ENCODE peak calls at places on chromosome 19, in eight cellular contexts. S, Y, E, V, P, W, B and Q are unnamed samples.

GRCh38 chr19:40009674-40010073 is 12.8 kb downstream of the ZNF546 start:
- DNase-seq in S (no peak), Y (no peak), E (no peak), V (no peak), P (no peak), W (no peak), B (no peak), Q (no peak)

GRCh38 chr19:28898279-28898678 is 314.7 kb downstream of the UQCRFS1 start:
- DNase-seq in S (no peak), Y (peak), E (no peak), V (no peak), P (no peak), W (no peak), B (no peak), Q (no peak)

GRCh38 chr19:50820549-50821247 is 2.9 kb downstream of the KLK1 start:
- DNase-seq in S (peak), Y (peak), E (no peak), V (no peak), P (peak), W (no peak), B (no peak), Q (no peak)

GRCh38 chr19:5321851-5322681 is 18.5 kb downstream of the PTPRS start:
- DNase-seq in S (peak), Y (peak), E (no peak), V (no peak), P (peak), W (no peak), B (no peak), Q (no peak)

GRCh38 chr19:50333235-50333736 is 4.1 kb upstream of the KCNC3 start:
- DNase-seq in S (peak), Y (peak), E (peak), V (peak), P (peak), W (peak), B (peak), Q (peak)

GRCh38 chr19:44607049-44607448 is 6.3 kb upstream of the IGSF23 start:
- DNase-seq in S (no peak), Y (no peak), E (no peak), V (no peak), P (no peak), W (no peak), B (no peak), Q (no peak)

GRCh38 chr19:38781058-38781457 is 7.7 kb upstream of the LGALS7 start:
- DNase-seq in S (no peak), Y (no peak), E (no peak), V (no peak), P (no peak), W (no peak), B (no peak), Q (no peak)

GRCh38 chr19:14814982-14815381 is 20.0 kb downstream of the OR7A5 start:
- DNase-seq in S (no peak), Y (no peak), E (no peak), V (no peak), P (no peak), W (no peak), B (no peak), Q (no peak)

GRCh38 chr19:55368701-55369563 is 1.3 kb downstream of the IL11 start:
- DNase-seq in S (no peak), Y (no peak), E (no peak), V (no peak), P (peak), W (no peak), B (no peak), Q (peak)

GRCh38 chr19:52214241-52214640 is 24.4 kb downstream of the PPP2R1A start:
- DNase-seq in S (no peak), Y (no peak), E (no peak), V (no peak), P (no peak), W (no peak), B (no peak), Q (no peak)

GRCh38 chr19:56321981-56322558 is 7.4 kb upstream of the ZSCAN5A start:
- DNase-seq in S (no peak), Y (no peak), E (no peak), V (no peak), P (no peak), W (no peak), B (no peak), Q (no peak)

GRCh38 chr19:40322271-40322610 is 26.0 kb downstream of the C19orf47 start:
- DNase-seq in S (no peak), Y (no peak), E (no peak), V (no peak), P (no peak), W (no peak), B (no peak), Q (no peak)

GRCh38 chr19:16074488-16075365 is 1.6 kb upstream of the TPM4 start:
- DNase-seq in S (peak), Y (peak), E (peak), V (no peak), P (no peak), W (no peak), B (no peak), Q (no peak)
- TF ChIP-seq POLR2AphosphoS5 in S (no peak), Y (no peak), E (no peak), V (no peak), P (no peak), W (no peak), B (no peak), Q (no peak)

GRCh38 chr19:18254546-18255500 is 19.4 kb downstream of the IQCN start:
- DNase-seq in S (peak), Y (no peak), E (no peak), V (no peak), P (peak), W (peak), B (no peak), Q (peak)
- H3K4me3 ChIP-seq in S (no peak), Y (no peak), E (no peak), V (no peak), P (peak), W (no peak), B (no peak), Q (no peak)

DNA sequence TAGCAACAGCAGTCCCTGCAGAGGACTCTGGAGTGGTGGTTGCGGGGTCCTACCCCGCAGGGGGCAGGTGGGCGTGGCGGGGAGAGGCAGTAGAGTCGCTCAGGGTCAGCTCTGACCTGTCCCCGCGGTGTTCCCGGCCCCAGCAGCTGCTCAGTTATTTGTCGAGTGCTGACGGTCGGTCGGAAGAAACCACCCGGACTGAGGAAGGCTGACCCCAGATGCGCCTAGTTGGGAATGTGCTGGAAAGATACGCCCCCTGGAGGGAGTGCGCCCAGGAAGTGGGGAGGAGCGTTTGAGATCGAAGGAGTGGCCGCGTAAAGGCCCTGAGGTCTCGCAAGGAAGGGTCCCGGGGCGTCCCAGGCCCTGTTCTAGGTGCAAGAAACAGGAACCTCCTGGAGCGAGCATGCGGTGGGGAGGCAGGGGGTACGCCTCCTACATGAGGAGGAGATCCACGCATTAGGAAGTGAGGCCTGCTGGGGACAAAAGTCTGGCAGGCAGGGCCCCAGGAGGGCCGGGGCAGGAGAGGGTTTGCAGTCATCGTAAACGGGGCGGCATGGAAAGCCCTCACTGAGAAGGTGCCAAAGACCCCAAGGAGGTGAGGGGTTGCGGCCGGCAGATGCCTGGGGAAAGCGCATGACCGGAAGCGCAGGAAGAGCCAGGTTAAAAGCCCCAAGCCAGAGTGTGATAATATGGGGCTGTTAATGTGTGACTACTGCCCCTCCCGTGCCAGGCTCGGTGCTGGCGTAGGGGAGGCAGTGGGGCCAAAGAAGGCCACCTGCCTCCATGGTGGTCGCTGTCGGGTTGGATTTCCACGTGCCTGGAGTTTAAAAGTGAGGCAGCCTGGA is 9.1 kb downstream of the CCDC8 start:
- DNase-seq in S (peak), Y (peak), E (peak), V (peak), P (peak), W (peak), B (no peak), Q (peak)
- TF ChIP-seq POLR2AphosphoS5 in S (peak), Y (no peak), E (no peak), V (peak), P (no peak), W (no peak), B (no peak), Q (no peak)

DNA sequence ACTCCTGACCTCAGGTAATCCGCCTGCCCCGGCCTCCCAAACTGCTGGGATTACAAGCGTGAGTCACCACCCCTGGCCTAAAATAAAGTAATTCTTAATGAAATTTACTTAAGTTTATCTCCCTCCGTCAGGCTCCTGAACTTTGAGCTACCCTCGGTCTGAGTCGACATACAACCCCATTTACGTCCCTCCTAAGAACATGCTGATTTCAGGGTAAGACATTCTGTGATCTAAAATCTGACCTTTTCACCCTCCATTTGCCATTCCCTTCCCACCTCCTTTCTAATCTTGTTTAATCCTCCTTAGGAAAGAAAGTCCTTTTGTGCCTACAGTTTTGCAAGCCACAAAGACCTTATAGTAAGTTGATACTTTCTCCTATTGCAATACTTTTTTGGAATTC is 143.4 kb downstream of the ZNF737 start:
- DNase-seq in S (no peak), Y (no peak), E (no peak), V (no peak), P (no peak), W (no peak), B (no peak), Q (no peak)
- H3K4me3 ChIP-seq in S (no peak), Y (no peak), E (no peak), V (no peak), P (peak), W (peak), B (no peak), Q (no peak)

GRCh38 chr19:16628183-16628983 is at the start of gene MED26:
- DNase-seq in S (peak), Y (peak), E (peak), V (peak), P (peak), W (peak), B (peak), Q (peak)

GRCh38 chr19:16627928-16628182 is 149 bp downstream of the MED26 start:
- DNase-seq in S (no peak), Y (no peak), E (no peak), V (no peak), P (no peak), W (no peak), B (no peak), Q (no peak)

GRCh38 chr19:16627194-16627927 is 643 bp downstream of the MED26 start:
- DNase-seq in S (peak), Y (no peak), E (peak), V (no peak), P (no peak), W (no peak), B (no peak), Q (no peak)

GRCh38 chr19:16631465-16631864 is 3.5 kb upstream of the MED26 start:
- DNase-seq in S (no peak), Y (no peak), E (no peak), V (no peak), P (no peak), W (no peak), B (no peak), Q (no peak)

DNA sequence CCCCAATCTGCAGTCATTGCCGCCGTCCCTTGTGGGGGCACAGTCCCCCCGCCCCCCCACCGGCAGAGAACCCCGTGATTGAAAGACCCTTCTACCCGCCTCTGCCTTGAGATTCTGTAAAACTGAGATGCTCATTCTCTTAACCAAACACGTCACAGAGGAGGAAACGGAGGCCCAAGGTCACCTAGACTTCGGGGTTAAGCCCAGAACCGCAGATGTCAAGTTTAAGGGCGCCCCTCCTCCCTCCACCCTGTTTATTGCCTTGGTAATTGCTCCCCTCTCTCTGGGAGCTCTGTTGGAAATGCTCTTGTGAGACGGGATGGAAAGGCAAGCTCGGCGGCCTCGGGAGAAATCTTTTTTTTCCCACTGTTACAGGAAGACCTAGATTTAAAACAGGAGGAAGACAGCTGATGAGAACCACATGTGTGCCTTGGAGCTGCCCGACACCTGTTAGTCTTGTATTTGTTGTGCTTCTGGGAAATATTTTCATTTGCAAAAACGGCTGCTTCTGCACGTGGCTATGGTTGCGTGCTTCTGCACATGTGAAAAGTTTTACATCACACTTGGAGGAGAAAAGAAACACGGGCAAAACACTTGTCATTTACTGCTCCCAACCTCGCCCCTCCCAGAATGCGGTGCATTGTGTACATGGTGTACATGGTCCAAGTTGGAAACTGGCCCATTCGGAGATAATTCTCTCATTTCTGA is 1.1 kb upstream of the MED26 start:
- DNase-seq in S (peak), Y (no peak), E (peak), V (no peak), P (peak), W (peak), B (no peak), Q (peak)
- TF ChIP-seq POLR2AphosphoS5 in S (peak), Y (peak), E (peak), V (peak), P (no peak), W (no peak), B (no peak), Q (peak)

DNA sequence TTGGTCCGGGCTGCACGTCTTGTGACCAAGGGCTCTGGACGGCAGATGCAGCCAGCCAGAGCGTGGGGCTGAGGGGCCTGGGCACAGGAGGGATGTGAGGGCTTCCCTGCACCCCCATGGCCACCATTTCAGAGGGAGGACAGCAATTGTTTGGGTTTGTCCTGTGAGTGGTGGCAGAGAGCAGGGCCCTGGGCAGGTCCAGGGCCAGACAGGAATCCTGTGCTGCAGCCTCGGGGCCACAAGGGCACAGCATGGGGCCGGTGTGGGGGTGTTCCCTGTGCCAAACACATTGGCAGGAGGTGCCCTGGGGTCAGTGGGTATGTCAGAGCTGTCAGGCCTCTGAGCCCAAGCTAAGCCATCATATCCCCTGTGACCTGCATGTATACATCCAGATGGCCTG is 32.2 kb downstream of the WTIP start:
- DNase-seq in S (no peak), Y (no peak), E (no peak), V (no peak), P (no peak), W (no peak), B (no peak), Q (no peak)
- H3K4me3 ChIP-seq in S (no peak), Y (no peak), E (no peak), V (no peak), P (no peak), W (no peak), B (no peak), Q (no peak)

GRCh38 chr19:18317998-18318800 is 4.7 kb downstream of the LSM4 start:
- DNase-seq in S (peak), Y (no peak), E (no peak), V (no peak), P (no peak), W (peak), B (peak), Q (peak)
- TF ChIP-seq POLR2AphosphoS5 in S (peak), Y (peak), E (no peak), V (no peak), P (no peak), W (peak), B (peak), Q (peak)

DNA sequence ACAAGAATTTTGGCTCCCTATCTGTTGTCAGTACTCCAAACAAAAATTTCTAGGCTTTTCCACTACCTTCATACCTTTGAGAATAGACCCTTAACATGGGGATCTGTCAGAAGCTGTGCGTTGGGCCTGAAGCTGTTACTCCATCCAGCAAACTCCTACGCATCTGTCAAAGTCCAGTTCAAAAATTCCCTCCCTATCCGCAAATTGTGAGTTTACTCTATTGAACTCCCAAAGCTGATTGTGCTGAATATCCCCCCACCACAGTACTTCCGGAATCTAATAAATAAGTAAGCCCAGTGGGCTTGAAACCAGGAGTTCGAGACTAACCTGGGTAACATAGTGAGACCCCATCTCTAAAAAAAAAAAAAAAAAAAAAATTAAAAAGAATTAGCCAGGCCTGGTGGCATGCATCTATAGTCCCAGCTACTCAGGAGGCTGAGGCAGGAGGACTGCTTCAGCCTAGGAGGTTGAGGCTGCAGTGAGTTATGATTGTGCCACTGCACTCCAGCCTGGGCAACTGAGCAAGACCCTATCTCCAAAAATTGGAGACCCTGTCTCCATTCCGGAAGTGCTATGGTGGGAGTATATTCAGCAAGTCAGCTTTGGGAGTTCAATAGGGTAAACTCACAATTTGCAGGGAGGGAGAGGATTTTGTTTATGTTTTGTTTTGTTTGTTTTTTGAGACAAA is 930 bp upstream of the FBN3 start:
- DNase-seq in S (no peak), Y (no peak), E (no peak), V (no peak), P (no peak), W (no peak), B (no peak), Q (no peak)
- H3K4me3 ChIP-seq in S (no peak), Y (no peak), E (no peak), V (no peak), P (peak), W (no peak), B (no peak), Q (no peak)

GRCh38 chr19:47416667-47417033 is 2.7 kb downstream of the MEIS3 start:
- DNase-seq in S (no peak), Y (no peak), E (no peak), V (no peak), P (no peak), W (no peak), B (no peak), Q (no peak)
- TF ChIP-seq POLR2AphosphoS5 in S (no peak), Y (no peak), E (no peak), V (no peak), P (no peak), W (no peak), B (no peak), Q (no peak)

DNA sequence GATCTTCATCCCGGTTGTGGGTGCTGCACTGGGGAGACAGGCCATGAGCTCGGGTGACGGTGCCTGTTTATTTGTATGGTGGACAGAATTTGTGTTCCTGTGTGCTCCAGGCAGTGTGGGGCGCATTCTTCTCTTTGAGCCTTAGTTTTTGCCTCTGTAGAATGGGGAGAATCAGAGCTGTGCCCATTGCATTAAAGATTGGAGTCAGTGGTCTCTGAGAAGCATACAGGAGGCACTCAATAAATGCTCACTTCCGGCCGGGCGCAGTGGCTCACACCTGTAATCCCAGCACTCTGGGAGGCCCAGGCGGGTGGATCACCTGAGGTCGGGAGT is 23.0 kb downstream of the NFIC start:
- DNase-seq in S (no peak), Y (no peak), E (no peak), V (no peak), P (no peak), W (no peak), B (no peak), Q (no peak)
- H3K4me3 ChIP-seq in S (no peak), Y (no peak), E (no peak), V (no peak), P (no peak), W (no peak), B (no peak), Q (no peak)